ENCODE peak calls at places on chromosomes 3 and 15, in seven cellular contexts. L is breast epithelium, S is adrenal gland, C is A549, Z is GM12891, J is ovary, Q is stomach. M is an unnamed sample.

GRCh38 chr15:91055548-91056331 is 33.3 kb upstream of the VPS33B start:
- DNase-seq in L (peak), S (peak), C (peak), Z (no peak), J (no peak), Q (peak), M (peak)

GRCh38 chr3:84008623-84009022 is 950.2 kb upstream of the CADM2 start:
- DNase-seq in L (no peak), S (no peak), C (no peak), Z (no peak), J (no peak), Q (no peak), M (no peak)

GRCh38 chr3:127799476-127800222 is 22.7 kb downstream of the MGLL start:
- DNase-seq in L (no peak), S (no peak), C (peak), Z (no peak), J (no peak), Q (no peak), M (peak)

GRCh38 chr3:197373096-197373495 is 74.7 kb upstream of the DLG1 start:
- DNase-seq in L (peak), S (no peak), C (no peak), Z (no peak), J (no peak), Q (no peak), M (no peak)

GRCh38 chr3:151347432-151347831 is 18.1 kb upstream of the P2RY13 start:
- DNase-seq in L (no peak), S (peak), C (no peak), Z (no peak), J (no peak), Q (no peak), M (no peak)

GRCh38 chr3:160754371-160754854 is 1.6 kb upstream of the PPM1L start:
- DNase-seq in L (no peak), S (peak), C (no peak), Z (no peak), J (peak), Q (peak), M (no peak)

GRCh38 chr3:108806316-108806715 is 16.3 kb upstream of the TRAT1 start:
- DNase-seq in L (no peak), S (no peak), C (no peak), Z (no peak), J (no peak), Q (no peak), M (no peak)

GRCh38 chr3:62875103-62876002 is at the start of gene CADPS:
- DNase-seq in L (no peak), S (no peak), C (no peak), Z (no peak), J (peak), Q (no peak), M (no peak)

GRCh38 chr3:69541059-69541471 is 155.2 kb upstream of the FRMD4B start:
- DNase-seq in L (peak), S (peak), C (no peak), Z (no peak), J (no peak), Q (no peak), M (no peak)

GRCh38 chr15:100780208-100780800 is 99.3 kb upstream of the ALDH1A3 start:
- DNase-seq in L (no peak), S (no peak), C (no peak), Z (no peak), J (no peak), Q (no peak), M (no peak)

GRCh38 chr3:99639579-99639978 is 1.2 kb downstream of the COL8A1 start:
- DNase-seq in L (no peak), S (no peak), C (no peak), Z (no peak), J (no peak), Q (no peak), M (no peak)

GRCh38 chr15:50774450-50774849 is 8.9 kb upstream of the SPPL2A start:
- DNase-seq in L (no peak), S (no peak), C (peak), Z (no peak), J (no peak), Q (no peak), M (no peak)

GRCh38 chr3:55556622-55557531 is 69.8 kb upstream of the WNT5A start:
- DNase-seq in L (no peak), S (no peak), C (no peak), Z (no peak), J (no peak), Q (no peak), M (no peak)

GRCh38 chr3:111577798-111578685 is 17.1 kb downstream of the ZBED2 start:
- DNase-seq in L (no peak), S (no peak), C (peak), Z (no peak), J (no peak), Q (no peak), M (peak)

GRCh38 chr3:150763122-150763840 is at the start of gene SIAH2:
- DNase-seq in L (peak), S (peak), C (peak), Z (peak), J (peak), Q (peak), M (peak)

GRCh38 chr15:85542895-85543331 is 162.5 kb downstream of the AKAP13 start:
- DNase-seq in L (no peak), S (no peak), C (no peak), Z (no peak), J (no peak), Q (no peak), M (no peak)

GRCh38 chr15:53978248-53978906 is at the start of gene UNC13C:
- DNase-seq in L (no peak), S (peak), C (peak), Z (no peak), J (no peak), Q (peak), M (no peak)

GRCh38 chr15:64146520-64146884 is 5.0 kb upstream of the SNX22 start:
- DNase-seq in L (no peak), S (no peak), C (no peak), Z (no peak), J (no peak), Q (no peak), M (no peak)

GRCh38 chr3:9416139-9416780 is 18.8 kb downstream of the SETD5 start:
- DNase-seq in L (no peak), S (no peak), C (peak), Z (no peak), J (no peak), Q (no peak), M (no peak)

GRCh38 chr3:355622-356021 is 159.1 kb downstream of the CHL1 start:
- DNase-seq in L (no peak), S (no peak), C (no peak), Z (no peak), J (peak), Q (no peak), M (no peak)

GRCh38 chr15:29682781-29683180 is 139.5 kb downstream of the TJP1 start:
- DNase-seq in L (no peak), S (no peak), C (no peak), Z (no peak), J (no peak), Q (no peak), M (no peak)

GRCh38 chr3:127815001-127815400 is 7.3 kb downstream of the MGLL start:
- DNase-seq in L (no peak), S (no peak), C (no peak), Z (no peak), J (no peak), Q (no peak), M (no peak)

GRCh38 chr3:169604118-169604517 is 59.4 kb downstream of the MECOM start:
- DNase-seq in L (no peak), S (no peak), C (no peak), Z (no peak), J (no peak), Q (no peak), M (no peak)

GRCh38 chr3:178445139-178445538 is 91.1 kb upstream of the KCNMB2 start:
- DNase-seq in L (no peak), S (no peak), C (no peak), Z (no peak), J (no peak), Q (no peak), M (no peak)

DNA sequence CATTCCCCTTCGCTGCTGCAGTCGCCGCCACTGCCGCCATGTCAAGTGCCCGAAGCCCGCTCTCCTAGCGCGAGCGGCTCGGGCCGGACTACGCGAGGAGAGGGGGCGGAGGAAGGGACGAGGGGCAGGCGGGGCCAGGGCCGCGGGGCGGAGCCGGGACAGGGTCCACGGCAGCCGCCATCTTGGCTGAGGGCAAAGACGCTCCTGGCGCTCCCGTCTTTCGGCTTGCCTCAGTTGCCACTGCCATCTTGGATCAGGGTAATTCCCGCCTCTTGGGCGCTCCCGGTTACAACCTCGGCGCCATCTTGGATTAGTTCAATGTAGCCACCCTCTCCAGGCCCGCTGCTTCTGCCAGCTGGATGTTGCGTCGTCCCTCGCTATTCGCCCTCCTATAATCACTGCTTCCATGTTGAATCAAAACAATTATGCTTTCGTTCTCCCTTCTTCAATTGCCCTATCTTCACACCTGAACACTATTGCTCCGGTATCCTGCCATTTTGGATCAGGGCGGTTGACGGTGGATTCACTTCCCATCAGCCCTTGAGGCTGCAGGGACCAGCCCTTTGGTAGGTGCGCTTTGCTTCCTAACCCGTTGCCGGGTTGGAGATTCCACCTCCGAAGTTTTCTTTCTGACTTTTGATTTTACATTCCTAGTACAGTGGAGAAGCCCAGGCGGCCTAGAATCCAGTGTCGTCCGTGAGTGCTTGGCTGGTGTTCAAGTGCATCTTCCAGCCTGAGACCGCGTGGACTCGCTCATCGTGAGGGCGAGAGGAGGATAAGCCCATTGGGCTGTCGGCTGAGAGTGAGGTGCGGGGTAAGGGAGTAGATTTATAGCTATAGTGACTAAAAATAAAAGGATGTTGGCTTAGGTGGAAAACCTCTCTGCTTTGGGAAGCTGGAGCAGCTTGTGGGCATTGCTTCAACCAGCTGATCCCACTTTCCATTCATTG is at the start of gene HACD2:
- DNase-seq in L (peak), S (peak), C (peak), Z (peak), J (peak), Q (peak), M (peak)
- TF ChIP-seq POLR2A in L (peak), S (no peak), C (peak), Z (peak), J (peak), Q (no peak), M (peak)

GRCh38 chr15:95497681-95498080 is 832.8 kb upstream of the NR2F2 start:
- DNase-seq in L (no peak), S (no peak), C (no peak), Z (no peak), J (no peak), Q (no peak), M (no peak)
- TF ChIP-seq POLR2A in L (no peak), S (no peak), C (no peak), Z (no peak), J (no peak), Q (no peak), M (no peak)

GRCh38 chr3:119498188-119498987 is at the start of gene TIMMDC1:
- DNase-seq in L (peak), S (peak), C (peak), Z (peak), J (peak), Q (peak), M (peak)
- TF ChIP-seq POLR2A in L (no peak), S (peak), C (peak), Z (peak), J (peak), Q (no peak), M (peak)

GRCh38 chr3:42012935-42013651 is 51.2 kb upstream of the ULK4 start:
- DNase-seq in L (no peak), S (peak), C (peak), Z (peak), J (peak), Q (peak), M (peak)

GRCh38 chr3:42013652-42014442 is 51.9 kb upstream of the ULK4 start:
- DNase-seq in L (no peak), S (peak), C (no peak), Z (peak), J (peak), Q (peak), M (no peak)

GRCh38 chr3:42014443-42014945 is 52.6 kb upstream of the ULK4 start:
- DNase-seq in L (no peak), S (no peak), C (no peak), Z (no peak), J (no peak), Q (no peak), M (no peak)

GRCh38 chr3:42012378-42012934 is 50.6 kb upstream of the ULK4 start:
- DNase-seq in L (no peak), S (no peak), C (no peak), Z (peak), J (no peak), Q (no peak), M (no peak)

DNA sequence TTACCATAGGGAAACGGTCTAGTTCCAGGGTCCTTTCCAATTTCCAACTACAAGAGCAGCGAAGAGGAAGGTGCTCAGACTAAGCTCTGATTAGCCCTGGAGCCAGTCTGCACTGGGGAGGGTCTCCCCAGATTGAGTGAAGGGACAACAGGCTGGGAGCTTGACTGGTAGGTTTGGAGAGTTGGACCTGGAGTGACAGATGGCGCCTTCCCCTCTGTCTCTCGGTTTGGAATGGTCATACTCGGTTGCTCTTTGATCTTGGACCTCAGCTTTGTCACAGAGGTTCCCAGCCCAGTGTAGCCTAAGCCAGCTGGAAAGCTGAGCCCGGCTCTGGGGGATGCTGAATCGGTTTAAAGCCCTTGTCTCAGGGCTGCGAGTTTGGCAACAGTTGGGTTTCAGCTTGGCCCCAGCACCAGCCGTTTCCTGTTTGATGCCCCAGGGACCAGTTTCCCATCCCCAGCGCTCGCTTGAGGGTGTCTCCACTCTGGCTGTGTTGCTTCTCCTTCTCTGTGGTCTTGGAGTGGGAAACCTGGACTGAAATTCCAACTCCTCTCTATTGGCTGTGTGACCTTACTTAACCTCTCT is 53.1 kb upstream of the ULK4 start:
- DNase-seq in L (no peak), S (peak), C (no peak), Z (no peak), J (peak), Q (peak), M (no peak)
- TF ChIP-seq POLR2A in L (no peak), S (no peak), C (no peak), Z (no peak), J (no peak), Q (no peak), M (no peak)

DNA sequence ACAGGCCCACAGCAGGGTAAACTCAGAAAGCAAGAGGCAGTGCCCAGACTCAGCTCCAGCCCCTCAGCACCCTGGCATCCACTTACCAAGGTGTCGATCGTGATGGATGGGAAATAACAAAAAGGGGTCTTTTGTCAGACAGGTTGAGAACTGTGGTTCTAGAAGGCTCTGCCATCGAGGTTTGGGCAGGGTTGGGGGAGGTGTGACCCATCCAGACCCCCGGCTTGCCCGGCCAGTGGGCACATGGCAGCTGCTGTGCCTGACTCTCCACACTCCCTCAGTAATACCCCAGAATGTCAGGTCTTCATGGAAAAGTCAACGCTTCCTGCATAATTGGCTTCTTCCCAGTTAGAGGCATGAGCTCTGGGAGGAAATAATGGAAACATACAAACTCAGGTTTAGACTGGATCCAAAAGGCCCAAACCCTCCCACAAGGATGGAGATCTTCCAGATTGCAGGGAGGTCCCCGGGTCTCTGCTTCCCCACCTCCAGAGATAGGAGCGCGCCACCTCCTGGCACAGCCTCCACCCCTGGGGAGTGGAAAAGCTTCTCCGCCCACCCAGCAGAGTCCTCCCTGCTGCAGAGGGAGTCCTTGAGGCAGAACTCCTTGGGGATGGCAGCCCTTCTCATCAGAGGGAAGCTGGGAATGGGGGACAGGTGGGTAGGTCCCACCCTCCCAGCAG is 149.8 kb upstream of the IQSEC1 start:
- DNase-seq in L (no peak), S (no peak), C (no peak), Z (no peak), J (no peak), Q (no peak), M (no peak)
- TF ChIP-seq POLR2A in L (no peak), S (no peak), C (no peak), Z (no peak), J (no peak), Q (no peak), M (no peak)

GRCh38 chr15:67175643-67176071 is 78.8 kb downstream of the AAGAB start:
- DNase-seq in L (no peak), S (peak), C (no peak), Z (no peak), J (peak), Q (no peak), M (no peak)

GRCh38 chr15:67173786-67174185 is 80.7 kb downstream of the AAGAB start:
- DNase-seq in L (no peak), S (no peak), C (no peak), Z (no peak), J (peak), Q (no peak), M (no peak)

GRCh38 chr15:67174446-67174845 is 80.0 kb downstream of the AAGAB start:
- DNase-seq in L (no peak), S (no peak), C (no peak), Z (no peak), J (peak), Q (no peak), M (no peak)

GRCh38 chr15:67176195-67176971 is 78.1 kb downstream of the AAGAB start:
- DNase-seq in L (no peak), S (no peak), C (no peak), Z (no peak), J (peak), Q (peak), M (no peak)

GRCh38 chr15:67174864-67175573 is 79.4 kb downstream of the AAGAB start:
- DNase-seq in L (no peak), S (no peak), C (peak), Z (no peak), J (peak), Q (peak), M (peak)
- TF ChIP-seq POLR2A in L (no peak), S (no peak), C (no peak), Z (no peak), J (no peak), Q (no peak), M (no peak)

GRCh38 chr3:27366062-27366591 is 3.1 kb downstream of the NEK10 start:
- DNase-seq in L (no peak), S (no peak), C (no peak), Z (no peak), J (no peak), Q (no peak), M (no peak)

GRCh38 chr3:27368831-27369607 is at the start of gene NEK10:
- DNase-seq in L (peak), S (peak), C (peak), Z (peak), J (peak), Q (peak), M (no peak)
- TF ChIP-seq POLR2A in L (no peak), S (no peak), C (no peak), Z (no peak), J (no peak), Q (no peak), M (no peak)

GRCh38 chr3:23916886-23917815 is at the start of the genes NKIRAS1 and RPL15:
- DNase-seq in L (peak), S (peak), C (peak), Z (peak), J (peak), Q (peak), M (peak)

GRCh38 chr3:23920151-23920655 is 3.3 kb downstream of the RPL15 start:
- DNase-seq in L (no peak), S (no peak), C (no peak), Z (no peak), J (no peak), Q (no peak), M (no peak)

GRCh38 chr3:23923786-23924185 is 6.9 kb downstream of the RPL15 start:
- DNase-seq in L (no peak), S (no peak), C (no peak), Z (no peak), J (no peak), Q (no peak), M (no peak)

GRCh38 chr3:23919628-23920027 is 2.7 kb downstream of the RPL15 start:
- DNase-seq in L (no peak), S (no peak), C (no peak), Z (no peak), J (no peak), Q (no peak), M (no peak)

GRCh38 chr3:23921052-23921511 is 4.2 kb downstream of the RPL15 start:
- DNase-seq in L (no peak), S (no peak), C (no peak), Z (no peak), J (no peak), Q (no peak), M (no peak)
- TF ChIP-seq POLR2A in L (no peak), S (no peak), C (no peak), Z (peak), J (no peak), Q (no peak), M (no peak)

GRCh38 chr3:64179860-64180259 is 45.4 kb downstream of the PRICKLE2 start:
- DNase-seq in L (no peak), S (no peak), C (no peak), Z (no peak), J (no peak), Q (no peak), M (no peak)
- TF ChIP-seq POLR2A in L (no peak), S (no peak), C (no peak), Z (no peak), J (no peak), Q (no peak), M (no peak)

GRCh38 chr3:177197041-177197933 is at the start of gene TBL1XR1:
- DNase-seq in L (peak), S (peak), C (peak), Z (peak), J (peak), Q (peak), M (peak)
- TF ChIP-seq POLR2A in L (no peak), S (no peak), C (no peak), Z (no peak), J (no peak), Q (no peak), M (no peak)

M was measured in H54.